ENCODE peak calls at places on chromosome 19, in eight cellular contexts. O, A, M, T, U, L, Q and N are unnamed samples.
A peak's percentile ranks its signal among the peaks of the same experiment; 100 is the strongest.

GRCh38 chr19:2271516-2272103 is 10.4 kb downstream of the PEAK3 start:
- DNase-seq in O (no peak), A (peak; percentile 44), M (peak; percentile 75), T (no peak), U (peak; percentile 71), L (no peak), Q (peak; percentile 59), N (no peak)

GRCh38 chr19:2524840-2525723 is 49.2 kb downstream of the GADD45B start:
- DNase-seq in O (no peak), A (peak; percentile 87), M (peak; percentile 75), T (no peak), U (peak; percentile 51), L (no peak), Q (peak; percentile 54), N (no peak)

GRCh38 chr19:40523322-40524047 is 53.2 kb upstream of the SHKBP1 start:
- DNase-seq in O (no peak), A (peak; percentile 66), M (peak; percentile 44), T (no peak), U (peak; percentile 47), L (peak; percentile 26), Q (peak; percentile 44), N (peak; percentile 75)

GRCh38 chr19:44848805-44849457 is 2.8 kb downstream of the NECTIN2 start:
- DNase-seq in O (no peak), A (no peak), M (no peak), T (no peak), U (no peak), L (no peak), Q (peak; percentile 46), N (no peak)

GRCh38 chr19:31335716-31336115 is 13.5 kb downstream of the TSHZ3 start:
- DNase-seq in O (no peak), A (no peak), M (no peak), T (no peak), U (no peak), L (no peak), Q (no peak), N (no peak)

GRCh38 chr19:13843104-13843921 is 33.6 kb upstream of the NANOS3 start:
- DNase-seq in O (no peak), A (peak; percentile 92), M (peak; percentile 47), T (no peak), U (peak; percentile 50), L (no peak), Q (peak; percentile 90), N (no peak)

GRCh38 chr19:45528149-45528743 is 21.0 kb downstream of the VASP start:
- DNase-seq in O (no peak), A (peak; percentile 90), M (peak; percentile 56), T (no peak), U (peak; percentile 45), L (no peak), Q (peak; percentile 27), N (no peak)

GRCh38 chr19:48780684-48781391 is 25.5 kb downstream of the FGF21 start:
- DNase-seq in O (no peak), A (no peak), M (peak; percentile 58), T (no peak), U (peak; percentile 45), L (no peak), Q (no peak), N (no peak)

GRCh38 chr19:49150106-49150943 is 4.9 kb downstream of the HRC start:
- DNase-seq in O (no peak), A (peak; percentile 86), M (peak; percentile 65), T (no peak), U (peak; percentile 65), L (peak; percentile 58), Q (peak; percentile 88), N (peak; percentile 83)

GRCh38 chr19:3668331-3669133 is 31.7 kb downstream of the PIP5K1C start:
- DNase-seq in O (no peak), A (no peak), M (peak; percentile 39), T (no peak), U (no peak), L (no peak), Q (peak; percentile 62), N (no peak)

GRCh38 chr19:12880551-12881171 is 588 bp downstream of the DNASE2 start:
- DNase-seq in O (no peak), A (peak; percentile 25), M (peak; percentile 6), T (no peak), U (peak; percentile 37), L (peak; percentile 35), Q (peak; percentile 46), N (no peak)

GRCh38 chr19:13314761-13315160 is 164.6 kb downstream of the IER2 start:
- DNase-seq in O (no peak), A (no peak), M (no peak), T (no peak), U (no peak), L (no peak), Q (no peak), N (no peak)

GRCh38 chr19:48290341-48290922 is 20.6 kb downstream of the ZNF114 start:
- DNase-seq in O (no peak), A (no peak), M (peak; percentile 57), T (no peak), U (peak; percentile 61), L (no peak), Q (no peak), N (peak; percentile 44)

GRCh38 chr19:9009431-9009830 is 778 bp downstream of the MUC16 start:
- DNase-seq in O (no peak), A (no peak), M (no peak), T (no peak), U (no peak), L (no peak), Q (no peak), N (no peak)

GRCh38 chr19:7067716-7068115 is 1.8 kb upstream of the ZNF557 start:
- DNase-seq in O (no peak), A (no peak), M (peak; percentile 49), T (peak; percentile 24), U (peak; percentile 20), L (no peak), Q (no peak), N (no peak)

GRCh38 chr19:3700242-3701032 is at the start of gene PIP5K1C:
- DNase-seq in O (peak; percentile 67), A (peak; percentile 79), M (peak; percentile 78), T (no peak), U (peak; percentile 79), L (peak; percentile 89), Q (peak; percentile 88), N (peak; percentile 97)

GRCh38 chr19:44718441-44719261 is 19.7 kb downstream of the CEACAM16 start:
- DNase-seq in O (no peak), A (peak; percentile 61), M (peak; percentile 56), T (no peak), U (peak; percentile 89), L (no peak), Q (peak; percentile 91), N (no peak)

GRCh38 chr19:56137405-56137804 is 3.7 kb upstream of the ZNF444 start:
- DNase-seq in O (no peak), A (peak; percentile 10), M (no peak), T (no peak), U (no peak), L (no peak), Q (no peak), N (no peak)

GRCh38 chr19:13841339-13842293 is 35.3 kb upstream of the NANOS3 start:
- DNase-seq in O (no peak), A (peak; percentile 57), M (no peak), T (no peak), U (no peak), L (no peak), Q (peak; percentile 64), N (no peak)

GRCh38 chr19:8423821-8424223 is 10.7 kb downstream of the MARCHF2 start:
- DNase-seq in O (peak; percentile 94), A (peak; percentile 96), M (peak; percentile 97), T (peak; percentile 65), U (peak; percentile 99), L (peak; percentile 56), Q (peak; percentile 96), N (peak; percentile 12)

GRCh38 chr19:35294328-35294727 is 2.4 kb downstream of the MAG start:
- DNase-seq in O (no peak), A (no peak), M (no peak), T (no peak), U (no peak), L (no peak), Q (no peak), N (no peak)
- TF ChIP-seq CTCF in O (no peak), A (no peak), M (no peak), T (no peak), U (no peak), L (no peak), Q (no peak), N (no peak)

GRCh38 chr19:5026706-5027273 is 57.9 kb downstream of the KDM4B start:
- DNase-seq in O (no peak), A (peak; percentile 40), M (no peak), T (no peak), U (peak; percentile 31), L (no peak), Q (no peak), N (no peak)
- TF ChIP-seq CTCF in O (peak; percentile 26), A (peak; percentile 60), M (peak; percentile 21), T (peak; percentile 12), U (peak; percentile 30), L (no peak), Q (no peak), N (no peak)

GRCh38 chr19:41599175-41599966 is 23.4 kb downstream of the CEACAM21 start:
- DNase-seq in O (no peak), A (no peak), M (no peak), T (no peak), U (no peak), L (peak; percentile 6), Q (no peak), N (no peak)

GRCh38 chr19:41591951-41592562 is 16.1 kb downstream of the CEACAM21 start:
- DNase-seq in O (no peak), A (no peak), M (no peak), T (no peak), U (no peak), L (no peak), Q (no peak), N (no peak)

GRCh38 chr19:41595890-41596280 is 19.9 kb downstream of the CEACAM21 start:
- DNase-seq in O (no peak), A (no peak), M (no peak), T (no peak), U (no peak), L (no peak), Q (no peak), N (no peak)

GRCh38 chr19:41597600-41598041 is 21.7 kb downstream of the CEACAM21 start:
- DNase-seq in O (peak; percentile 25), A (peak; percentile 75), M (peak; percentile 55), T (peak; percentile 10), U (peak; percentile 70), L (peak; percentile 84), Q (peak; percentile 51), N (peak; percentile 83)

DNA sequence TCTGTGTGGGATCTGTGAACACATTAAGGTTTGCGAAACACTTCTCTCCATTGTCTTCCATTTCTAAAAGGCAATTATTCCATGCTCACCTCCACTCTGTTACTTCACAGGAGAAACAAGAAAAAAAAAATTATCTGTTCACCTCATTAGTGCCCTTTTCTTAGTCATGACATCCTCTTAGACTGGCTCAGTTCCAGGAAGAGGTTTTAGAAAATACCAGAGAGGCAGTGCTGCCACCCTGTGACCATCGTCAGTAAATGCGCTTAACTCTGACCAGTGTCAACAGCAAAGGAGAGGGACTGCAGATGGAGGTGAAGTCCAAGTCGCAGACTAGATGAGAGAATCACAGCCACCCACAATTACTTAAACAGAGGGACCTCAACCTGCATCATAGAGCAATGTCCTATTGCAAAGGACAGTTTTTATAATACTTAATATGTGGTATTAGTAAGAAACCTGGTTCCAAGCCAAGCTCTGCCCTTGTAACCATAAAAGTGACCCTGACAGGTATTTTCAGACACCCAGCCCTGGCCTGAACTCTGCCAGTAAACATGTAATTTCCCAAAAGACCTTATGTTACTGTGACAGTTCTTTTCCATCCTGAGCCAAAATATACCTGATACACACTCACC is 19.4 kb downstream of the CEACAM21 start:
- DNase-seq in O (peak; percentile 12), A (peak; percentile 81), M (peak; percentile 74), T (peak; percentile 12), U (peak; percentile 76), L (peak; percentile 30), Q (no peak), N (peak; percentile 75)
- TF ChIP-seq CTCF in O (peak; percentile 54), A (peak; percentile 73), M (peak; percentile 59), T (peak; percentile 59), U (peak; percentile 64), L (peak; percentile 41), Q (peak; percentile 37), N (peak; percentile 86)

GRCh38 chr19:35708391-35708790 is 4.0 kb downstream of the ZBTB32 start:
- DNase-seq in O (no peak), A (peak; percentile 42), M (no peak), T (no peak), U (no peak), L (no peak), Q (no peak), N (no peak)
- TF ChIP-seq CTCF in O (no peak), A (no peak), M (no peak), T (no peak), U (no peak), L (no peak), Q (no peak), N (no peak)